ENCODE peak calls at places on chromosomes 1 and 21, in four cellular contexts. One of them, this sample, is unnamed. For H3K9me3, the result is how much of the 10 kb centered on the place peaks cover.

GRCh38 chr1:202086579-202087350 is 36.0 kb upstream of the GPR37L1 start:
- DNase-seq in RWPE2: no peak
- DNase-seq in lung: no peak
- DNase-seq in esophagus muscularis mucosa: no peak
- DNase-seq in this sample: peak

GRCh38 chr1:110412576-110412975 is 5.1 kb upstream of the LAMTOR5 start:
- DNase-seq in RWPE2: no peak
- DNase-seq in lung: peak
- DNase-seq in esophagus muscularis mucosa: no peak
- DNase-seq in this sample: peak

GRCh38 chr1:219533280-219533679 is 79.6 kb downstream of the ZC3H11B start:
- DNase-seq in RWPE2: no peak
- DNase-seq in lung: no peak
- DNase-seq in esophagus muscularis mucosa: no peak
- DNase-seq in this sample: no peak

GRCh38 chr1:15272009-15272781 is 25.2 kb downstream of the FHAD1 start:
- DNase-seq in RWPE2: no peak
- DNase-seq in lung: peak
- DNase-seq in esophagus muscularis mucosa: no peak
- DNase-seq in this sample: peak

GRCh38 chr1:197178998-197179397 is 32.5 kb upstream of the ASPM start:
- DNase-seq in RWPE2: no peak
- DNase-seq in lung: no peak
- DNase-seq in esophagus muscularis mucosa: no peak
- DNase-seq in this sample: no peak

GRCh38 chr21:18620421-18620820 is 216.8 kb upstream of the TMPRSS15 start:
- DNase-seq in RWPE2: no peak
- DNase-seq in lung: no peak
- DNase-seq in esophagus muscularis mucosa: no peak
- DNase-seq in this sample: no peak

GRCh38 chr1:230270185-230270939 is 155.8 kb downstream of the PGBD5 start:
- DNase-seq in RWPE2: no peak
- DNase-seq in lung: no peak
- DNase-seq in esophagus muscularis mucosa: no peak
- DNase-seq in this sample: no peak

GRCh38 chr1:181514298-181515290 is 31.3 kb downstream of the CACNA1E start:
- DNase-seq in RWPE2: no peak
- DNase-seq in lung: no peak
- DNase-seq in esophagus muscularis mucosa: peak
- DNase-seq in this sample: no peak

GRCh38 chr1:30036229-30036547 is 687.2 kb downstream of the MATN1 start:
- DNase-seq in RWPE2: no peak
- DNase-seq in lung: peak
- DNase-seq in esophagus muscularis mucosa: peak
- DNase-seq in this sample: no peak

GRCh38 chr21:43209575-43210453 is 41.0 kb downstream of the CRYAA start:
- DNase-seq in RWPE2: peak
- DNase-seq in lung: no peak
- DNase-seq in esophagus muscularis mucosa: no peak
- DNase-seq in this sample: peak

GRCh38 chr1:204493145-204493881 is 1.3 kb downstream of the PIK3C2B start:
- DNase-seq in RWPE2: no peak
- DNase-seq in lung: peak
- DNase-seq in esophagus muscularis mucosa: no peak
- DNase-seq in this sample: peak

GRCh38 chr1:59412705-59413326 is 115.9 kb downstream of the FGGY start:
- DNase-seq in RWPE2: no peak
- DNase-seq in lung: no peak
- DNase-seq in esophagus muscularis mucosa: no peak
- DNase-seq in this sample: no peak

GRCh38 chr1:156126701-156127534 is 12.4 kb downstream of the LMNA start:
- DNase-seq in RWPE2: no peak
- DNase-seq in lung: no peak
- DNase-seq in esophagus muscularis mucosa: peak
- DNase-seq in this sample: no peak

GRCh38 chr21:33963848-33964555 is 48.4 kb upstream of the ATP5PO start:
- DNase-seq in RWPE2: no peak
- DNase-seq in lung: no peak
- DNase-seq in esophagus muscularis mucosa: peak
- DNase-seq in this sample: no peak

GRCh38 chr1:243903904-243904303 is 53.9 kb upstream of the AKT3 start:
- DNase-seq in RWPE2: no peak
- DNase-seq in lung: no peak
- DNase-seq in esophagus muscularis mucosa: no peak
- DNase-seq in this sample: no peak

GRCh38 chr1:45793942-45794604 is 9.3 kb upstream of the MAST2 start:
- DNase-seq in RWPE2: no peak
- DNase-seq in lung: no peak
- DNase-seq in esophagus muscularis mucosa: peak
- DNase-seq in this sample: no peak
- TF ChIP-seq CTCF in RWPE2: no peak
- TF ChIP-seq CTCF in lung: no peak
- TF ChIP-seq CTCF in esophagus muscularis mucosa: no peak
- TF ChIP-seq CTCF in this sample: no peak

GRCh38 chr1:246919902-246920301 is 11.8 kb downstream of the AHCTF1 start:
- DNase-seq in RWPE2: no peak
- DNase-seq in lung: no peak
- DNase-seq in esophagus muscularis mucosa: no peak
- DNase-seq in this sample: no peak
- H3K9me3 ChIP-seq in RWPE2: under half
- H3K9me3 ChIP-seq in lung: under half
- H3K9me3 ChIP-seq in esophagus muscularis mucosa: under half
- H3K9me3 ChIP-seq in this sample: under half

GRCh38 chr1:34929853-34930701 is 627 bp upstream of the DLGAP3 start:
- DNase-seq in RWPE2: no peak
- DNase-seq in lung: no peak
- DNase-seq in esophagus muscularis mucosa: peak
- DNase-seq in this sample: no peak

GRCh38 chr1:34928865-34929496 is 469 bp downstream of the DLGAP3 start:
- DNase-seq in RWPE2: no peak
- DNase-seq in lung: no peak
- DNase-seq in esophagus muscularis mucosa: no peak
- DNase-seq in this sample: peak

GRCh38 chr1:34929497-34929852 is at the start of gene DLGAP3:
- DNase-seq in RWPE2: no peak
- DNase-seq in lung: no peak
- DNase-seq in esophagus muscularis mucosa: no peak
- DNase-seq in this sample: peak

GRCh38 chr1:34928066-34928864 is 1.2 kb downstream of the DLGAP3 start:
- DNase-seq in RWPE2: no peak
- DNase-seq in lung: peak
- DNase-seq in esophagus muscularis mucosa: no peak
- DNase-seq in this sample: peak

GRCh38 chr1:34930702-34931071 is 1.2 kb upstream of the DLGAP3 start:
- DNase-seq in RWPE2: no peak
- DNase-seq in lung: no peak
- DNase-seq in esophagus muscularis mucosa: peak
- DNase-seq in this sample: no peak
- H3K4me3 ChIP-seq in RWPE2: no peak
- H3K4me3 ChIP-seq in lung: no peak
- H3K4me3 ChIP-seq in esophagus muscularis mucosa: no peak
- H3K4me3 ChIP-seq in this sample: no peak

GRCh38 chr1:216665381-216665780 is 57.8 kb downstream of the ESRRG start:
- DNase-seq in RWPE2: no peak
- DNase-seq in lung: no peak
- DNase-seq in esophagus muscularis mucosa: no peak
- DNase-seq in this sample: no peak

GRCh38 chr1:216666431-216666830 is 56.8 kb downstream of the ESRRG start:
- DNase-seq in RWPE2: no peak
- DNase-seq in lung: no peak
- DNase-seq in esophagus muscularis mucosa: no peak
- DNase-seq in this sample: no peak

GRCh38 chr1:216665891-216666290 is 57.3 kb downstream of the ESRRG start:
- DNase-seq in RWPE2: no peak
- DNase-seq in lung: no peak
- DNase-seq in esophagus muscularis mucosa: no peak
- DNase-seq in this sample: no peak

DNA sequence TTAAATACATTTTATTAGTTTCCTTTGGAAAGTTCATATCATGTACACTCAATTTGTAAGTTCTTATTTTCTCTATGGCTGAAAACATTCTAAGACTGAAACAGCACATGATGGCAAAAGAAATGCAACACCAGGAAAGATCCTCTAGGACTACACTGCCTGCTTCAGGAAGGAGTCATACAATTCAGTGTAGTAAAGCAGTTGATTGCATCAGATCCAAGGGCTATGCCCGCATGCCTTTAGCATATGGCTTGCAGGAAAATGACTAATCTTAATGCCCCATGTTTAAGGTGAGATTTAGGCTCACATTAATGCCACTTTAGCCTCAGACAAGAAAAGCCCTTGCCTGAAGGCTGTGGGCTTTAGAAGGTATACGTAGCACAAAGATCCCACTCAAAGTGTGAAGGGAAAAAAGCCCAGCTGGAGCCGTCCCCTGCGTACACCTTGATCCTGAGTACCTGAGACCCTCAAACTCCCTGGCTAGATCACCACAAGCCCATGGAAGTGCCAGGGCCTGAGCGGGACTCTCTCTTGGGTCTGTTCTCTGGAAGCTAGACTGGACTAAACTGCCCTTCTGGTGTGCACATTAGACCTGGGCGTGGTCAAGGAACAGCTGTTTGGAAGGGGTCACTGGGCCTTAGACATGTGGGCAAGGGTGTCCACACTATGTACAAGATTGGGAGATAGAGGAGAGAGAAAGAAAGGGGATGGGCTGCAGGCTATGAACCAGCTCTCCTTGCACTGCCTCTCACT is 52.9 kb downstream of the ESRRG start:
- DNase-seq in RWPE2: no peak
- DNase-seq in lung: no peak
- DNase-seq in esophagus muscularis mucosa: no peak
- DNase-seq in this sample: no peak
- TF ChIP-seq CTCF in RWPE2: no peak
- TF ChIP-seq CTCF in lung: no peak
- TF ChIP-seq CTCF in esophagus muscularis mucosa: no peak
- TF ChIP-seq CTCF in this sample: no peak

GRCh38 chr1:165352109-165352441 is 4.4 kb downstream of the LMX1A start:
- DNase-seq in RWPE2: no peak
- DNase-seq in lung: no peak
- DNase-seq in esophagus muscularis mucosa: no peak
- DNase-seq in this sample: no peak
- H3K9me3 ChIP-seq in RWPE2: under half
- H3K9me3 ChIP-seq in lung: under half
- H3K9me3 ChIP-seq in esophagus muscularis mucosa: under half
- H3K9me3 ChIP-seq in this sample: under half

DNA sequence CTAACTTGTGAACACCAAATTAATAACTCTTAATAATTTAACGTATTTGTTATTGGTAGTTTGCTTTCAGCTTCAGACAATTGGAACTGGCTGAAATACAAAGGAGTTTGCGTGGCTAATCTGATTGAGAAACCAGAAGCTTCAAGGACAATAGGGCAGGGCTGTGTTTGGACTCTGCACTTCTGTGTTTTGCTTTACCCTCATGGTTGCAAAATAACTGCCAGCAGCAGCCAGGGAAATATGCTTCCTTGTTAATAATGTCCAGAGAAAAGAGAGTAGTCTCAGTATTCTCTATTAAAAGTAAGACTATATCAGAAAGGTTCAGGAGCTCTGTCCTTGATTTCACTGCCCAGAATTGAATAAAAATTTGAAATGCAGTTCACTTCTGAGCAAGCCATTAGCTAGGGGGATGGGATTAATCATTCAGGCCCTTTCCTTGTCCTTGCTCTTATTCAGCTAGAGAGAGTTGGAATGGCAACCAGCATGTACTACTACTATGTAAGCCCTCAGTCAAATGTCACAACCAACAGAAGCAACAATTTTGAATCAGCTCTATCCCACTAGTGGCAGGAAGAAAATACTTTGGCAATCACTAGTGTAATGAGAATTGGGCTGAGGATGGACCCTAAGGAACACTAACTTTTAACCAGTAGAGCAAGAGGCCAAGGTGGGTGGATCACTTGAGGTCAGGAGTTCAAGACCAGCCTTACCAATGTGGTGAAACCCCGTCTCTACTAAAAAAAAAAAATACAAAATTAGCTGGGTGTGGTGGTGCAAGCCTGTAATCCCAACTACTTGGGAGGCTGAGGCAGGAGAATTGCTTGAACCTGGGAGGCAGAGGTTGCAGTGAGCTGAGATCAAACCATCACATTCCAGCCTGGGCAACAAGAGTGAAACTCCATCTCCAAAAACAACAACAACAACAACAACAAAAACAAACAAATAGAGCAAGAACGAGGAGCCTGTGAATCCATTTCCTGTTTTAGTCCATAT is 76.8 kb downstream of the POU2F1 start:
- DNase-seq in RWPE2: no peak
- DNase-seq in lung: peak
- DNase-seq in esophagus muscularis mucosa: no peak
- DNase-seq in this sample: peak
- H3K4me3 ChIP-seq in RWPE2: no peak
- H3K4me3 ChIP-seq in lung: no peak
- H3K4me3 ChIP-seq in esophagus muscularis mucosa: no peak
- H3K4me3 ChIP-seq in this sample: no peak

GRCh38 chr1:53722025-53722424 is 16.9 kb downstream of the GLIS1 start:
- DNase-seq in RWPE2: no peak
- DNase-seq in lung: no peak
- DNase-seq in esophagus muscularis mucosa: no peak
- DNase-seq in this sample: no peak

GRCh38 chr1:53728196-53728595 is 10.8 kb downstream of the GLIS1 start:
- DNase-seq in RWPE2: no peak
- DNase-seq in lung: no peak
- DNase-seq in esophagus muscularis mucosa: no peak
- DNase-seq in this sample: no peak

GRCh38 chr1:53726009-53726600 is 12.9 kb downstream of the GLIS1 start:
- DNase-seq in RWPE2: no peak
- DNase-seq in lung: no peak
- DNase-seq in esophagus muscularis mucosa: no peak
- DNase-seq in this sample: no peak

GRCh38 chr1:53727461-53727860 is 11.5 kb downstream of the GLIS1 start:
- DNase-seq in RWPE2: no peak
- DNase-seq in lung: no peak
- DNase-seq in esophagus muscularis mucosa: no peak
- DNase-seq in this sample: no peak

DNA sequence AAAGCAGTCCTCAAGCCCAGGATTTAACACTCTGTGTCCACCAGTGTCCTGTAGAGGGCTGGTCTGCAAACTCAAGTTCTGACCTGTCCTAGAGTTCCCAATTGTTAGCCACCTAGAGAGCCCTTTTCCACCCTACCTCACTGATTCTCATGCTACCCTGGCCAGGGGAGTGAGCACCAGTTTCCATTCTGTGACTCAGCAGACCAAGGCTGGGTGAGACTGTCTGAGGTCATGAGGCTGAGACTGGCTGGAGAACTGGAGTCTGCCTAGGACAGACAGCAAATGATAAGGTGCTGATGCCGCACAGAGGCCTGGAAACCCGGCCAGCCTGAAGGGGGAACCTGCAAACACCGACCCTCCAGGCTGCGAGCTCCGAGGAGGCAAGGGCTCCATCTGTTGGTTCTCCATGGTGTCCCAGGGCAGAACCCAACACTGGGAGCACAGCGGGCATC is 13.7 kb downstream of the GLIS1 start:
- DNase-seq in RWPE2: no peak
- DNase-seq in lung: no peak
- DNase-seq in esophagus muscularis mucosa: no peak
- DNase-seq in this sample: no peak
- TF ChIP-seq CTCF in RWPE2: no peak
- TF ChIP-seq CTCF in lung: no peak
- TF ChIP-seq CTCF in esophagus muscularis mucosa: no peak
- TF ChIP-seq CTCF in this sample: no peak

GRCh38 chr1:170415734-170416372 is 116.1 kb upstream of the GORAB start:
- DNase-seq in RWPE2: no peak
- DNase-seq in lung: no peak
- DNase-seq in esophagus muscularis mucosa: no peak
- DNase-seq in this sample: no peak
- H3K9me3 ChIP-seq in RWPE2: under half
- H3K9me3 ChIP-seq in lung: under half
- H3K9me3 ChIP-seq in esophagus muscularis mucosa: under half
- H3K9me3 ChIP-seq in this sample: under half

GRCh38 chr1:211698161-211699026 is 23.0 kb upstream of the NEK2 start:
- DNase-seq in RWPE2: no peak
- DNase-seq in lung: peak
- DNase-seq in esophagus muscularis mucosa: no peak
- DNase-seq in this sample: peak
- H3K4me3 ChIP-seq in RWPE2: no peak
- H3K4me3 ChIP-seq in lung: no peak
- H3K4me3 ChIP-seq in esophagus muscularis mucosa: peak
- H3K4me3 ChIP-seq in this sample: no peak